ENCODE peak calls at places on chromosome 11, in eight cellular contexts. P, D, U, C, Z, R, B and O are unnamed samples. For H3K4me1, the result is how much of the 10 kb centered on the place peaks cover.

GRCh38 chr11:61057615-61058014 is 44.7 kb upstream of the CD5 start:
- DNase-seq in R (no peak), P (no peak), B (no peak), Z (no peak), C (no peak), U (no peak), D (no peak), O (no peak)

GRCh38 chr11:13277719-13278619 is at the start of gene BMAL1:
- DNase-seq in C (peak), Z (no peak), B (no peak), R (no peak), D (peak), U (no peak), P (no peak), O (peak)

GRCh38 chr11:13861411-13861810 is 101.1 kb upstream of the SPON1 start:
- DNase-seq in B (no peak), R (peak), U (no peak), Z (no peak), C (no peak), P (no peak), D (no peak), O (no peak)

GRCh38 chr11:108697872-108698473 is 33.1 kb downstream of the DDX10 start:
- DNase-seq in C (peak), D (no peak), Z (peak), B (no peak), U (peak), R (peak), P (no peak), O (peak)

GRCh38 chr11:112087212-112087611 is 539 bp downstream of the SDHD start:
- DNase-seq in D (no peak), C (no peak), B (no peak), Z (no peak), R (peak), P (no peak), U (no peak), O (no peak)

GRCh38 chr11:76665172-76665571 is 5.4 kb downstream of the LRRC32 start:
- DNase-seq in D (no peak), U (no peak), P (no peak), R (peak), B (no peak), C (no peak), Z (no peak), O (no peak)

GRCh38 chr11:70225629-70226582 is 22.8 kb downstream of the FADD start:
- DNase-seq in P (no peak), C (peak), U (no peak), Z (no peak), B (no peak), R (no peak), D (no peak), O (no peak)

GRCh38 chr11:16874275-16874975 is 136.0 kb downstream of the C11orf58 start:
- DNase-seq in C (no peak), U (no peak), B (no peak), R (no peak), Z (no peak), D (no peak), P (no peak), O (no peak)

GRCh38 chr11:61602775-61603569 is 22.1 kb upstream of the SYT7 start:
- DNase-seq in P (peak), B (no peak), D (peak), U (peak), R (no peak), C (peak), Z (no peak), O (peak)

GRCh38 chr11:10925149-10925926 is 67.5 kb upstream of the ZBED5 start:
- DNase-seq in Z (peak), D (no peak), U (no peak), B (no peak), C (no peak), P (no peak), R (no peak), O (no peak)

GRCh38 chr11:62677160-62677559 is 1.7 kb downstream of the UBXN1 start:
- DNase-seq in D (no peak), B (no peak), U (no peak), P (no peak), C (no peak), R (no peak), Z (no peak), O (no peak)
- H3K4me1 ChIP-seq in D (under half), B (under half), U (half or more), P (under half), C (under half), R (half or more), Z (under half), O (under half)

GRCh38 chr11:82858133-82858532 is 42.1 kb downstream of the PRCP start:
- DNase-seq in C (no peak), B (no peak), U (no peak), P (no peak), Z (peak), R (no peak), D (no peak), O (no peak)
- H3K4me3 ChIP-seq in C (no peak), B (no peak), U (no peak), P (peak), Z (no peak), R (no peak), D (no peak), O (no peak)

DNA sequence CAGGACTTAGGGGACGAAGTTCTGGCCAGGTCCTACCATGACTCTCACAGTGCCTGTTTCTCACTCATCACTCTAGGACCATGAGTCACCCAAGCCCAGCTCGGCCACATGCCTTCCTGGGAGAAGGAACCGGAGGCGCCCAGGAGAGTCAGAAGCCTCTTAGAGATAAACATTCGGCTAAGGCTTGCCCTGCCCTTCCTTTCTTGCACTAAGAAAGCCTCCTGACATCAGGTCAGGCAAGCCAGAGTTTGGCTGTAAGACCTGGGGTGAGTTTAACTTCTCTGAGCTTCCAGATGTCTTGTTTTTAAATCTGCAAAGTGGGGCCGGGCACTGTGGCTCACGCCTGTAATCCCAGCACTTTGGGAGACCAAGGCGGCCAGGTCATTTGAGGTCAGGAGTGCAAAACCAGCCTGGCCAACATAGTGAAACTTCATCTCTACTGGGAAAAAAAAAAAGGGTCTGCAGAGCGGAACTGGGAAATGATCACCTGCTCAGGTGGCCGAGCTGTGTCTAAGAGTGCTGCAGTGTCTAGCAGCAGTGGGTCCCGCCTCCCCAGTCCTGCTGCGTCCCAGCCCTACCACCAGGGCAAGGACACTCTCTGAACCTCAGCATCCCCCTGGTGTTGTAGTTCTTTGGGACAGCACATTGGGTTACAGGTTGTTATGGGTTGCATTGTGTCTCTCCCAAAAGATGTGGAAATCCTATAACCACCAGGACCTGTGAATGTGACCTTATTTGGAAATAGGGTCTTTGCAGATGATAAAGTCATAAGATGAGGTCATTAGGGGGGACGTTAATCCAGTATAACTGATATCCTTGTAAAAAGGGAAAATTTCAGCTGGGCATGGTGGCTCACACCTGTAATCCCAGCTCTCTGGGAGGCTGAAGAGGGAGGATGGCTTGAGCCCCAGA is 1.8 kb upstream of the CARS1 start:
- DNase-seq in P (no peak), R (peak), U (no peak), Z (peak), D (no peak), B (no peak), C (no peak), O (no peak)
- TF ChIP-seq CTCF in P (no peak), R (peak), U (peak), Z (no peak), D (no peak), B (no peak), C (no peak), O (no peak)

DNA sequence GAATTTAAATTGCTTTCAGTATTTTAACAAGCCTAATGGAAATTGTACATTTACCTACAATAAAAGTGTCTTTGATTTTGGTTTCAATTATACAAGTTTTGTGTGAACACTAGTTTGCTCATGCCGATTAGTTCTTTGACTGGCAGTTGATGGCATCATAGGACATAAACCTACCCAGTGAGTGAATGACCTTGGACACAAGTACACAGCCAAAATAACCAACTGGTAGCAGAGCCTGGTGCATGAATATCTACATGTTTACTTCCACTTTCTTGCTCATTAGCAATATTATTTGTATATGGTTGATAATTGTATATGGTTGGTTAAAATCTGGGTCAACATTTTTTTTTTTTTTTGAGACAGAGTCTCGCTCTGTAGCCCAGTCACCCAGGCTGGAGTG is 37.8 kb downstream of the STIM1 start:
- DNase-seq in B (no peak), D (no peak), Z (no peak), C (no peak), R (no peak), U (no peak), P (no peak), O (no peak)
- H3K4me1 ChIP-seq in B (under half), D (under half), Z (under half), C (under half), R (half or more), U (under half), P (under half), O (under half)

DNA sequence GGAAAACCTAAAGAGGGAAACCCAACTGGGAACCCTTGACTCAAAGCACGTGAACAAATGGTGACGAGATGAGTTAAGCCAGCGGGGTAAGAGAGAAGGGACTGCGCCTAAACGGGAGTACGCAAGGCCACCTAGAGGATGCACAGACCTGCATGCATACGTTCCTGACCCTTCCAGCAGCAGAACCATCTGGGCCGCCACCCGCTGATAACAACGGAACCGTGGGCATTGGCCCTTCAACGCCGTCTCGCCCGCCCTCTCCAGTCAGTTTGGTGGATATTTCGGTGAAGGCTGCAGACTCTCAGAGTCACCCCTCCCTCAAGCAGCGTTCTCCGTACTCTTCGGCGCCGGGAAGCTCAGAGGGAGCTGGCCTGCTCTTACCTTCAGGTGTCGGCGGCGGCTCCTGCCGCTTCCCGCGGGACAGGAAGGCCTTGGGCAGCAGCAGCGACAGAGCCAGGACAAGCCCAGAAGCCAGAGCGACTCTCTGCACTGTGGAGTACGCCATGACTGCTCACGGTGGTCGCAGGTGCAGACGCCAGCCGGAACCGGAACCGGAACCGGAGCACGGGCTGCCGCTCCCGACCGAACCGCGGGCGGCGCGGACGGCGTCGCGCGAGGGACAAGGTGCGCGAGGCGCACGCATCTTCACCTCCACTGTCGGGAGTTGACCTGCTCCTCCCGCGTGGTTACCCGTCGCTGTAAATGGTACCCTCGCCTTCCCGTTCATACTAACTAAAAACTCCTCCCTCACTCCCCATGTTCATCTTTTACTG is at the start of gene RIC3:
- DNase-seq in Z (peak), C (peak), R (no peak), B (no peak), P (no peak), D (no peak), U (no peak), O (peak)
- H3K4me3 ChIP-seq in Z (peak), C (peak), R (no peak), B (peak), P (peak), D (peak), U (no peak), O (peak)

GRCh38 chr11:8321876-8322275 is 58.2 kb upstream of the LMO1 start:
- DNase-seq in R (no peak), B (no peak), U (no peak), C (no peak), P (no peak), D (no peak), Z (no peak), O (no peak)

GRCh38 chr11:8315463-8315862 is 51.8 kb upstream of the LMO1 start:
- DNase-seq in R (no peak), Z (no peak), U (no peak), D (no peak), P (no peak), C (no peak), B (no peak), O (no peak)

GRCh38 chr11:8323161-8323935 is 59.7 kb upstream of the LMO1 start:
- DNase-seq in C (no peak), Z (no peak), P (no peak), D (no peak), R (no peak), B (no peak), U (no peak), O (no peak)

GRCh38 chr11:8317164-8317563 is 53.5 kb upstream of the LMO1 start:
- DNase-seq in U (no peak), D (no peak), R (no peak), C (no peak), P (no peak), B (no peak), Z (no peak), O (no peak)

GRCh38 chr11:8318536-8318935 is 54.9 kb upstream of the LMO1 start:
- DNase-seq in Z (no peak), B (no peak), R (peak), U (no peak), P (no peak), D (no peak), C (no peak), O (no peak)
- TF ChIP-seq CTCF in Z (peak), B (no peak), R (no peak), U (peak), P (no peak), D (no peak), C (no peak), O (no peak)

DNA sequence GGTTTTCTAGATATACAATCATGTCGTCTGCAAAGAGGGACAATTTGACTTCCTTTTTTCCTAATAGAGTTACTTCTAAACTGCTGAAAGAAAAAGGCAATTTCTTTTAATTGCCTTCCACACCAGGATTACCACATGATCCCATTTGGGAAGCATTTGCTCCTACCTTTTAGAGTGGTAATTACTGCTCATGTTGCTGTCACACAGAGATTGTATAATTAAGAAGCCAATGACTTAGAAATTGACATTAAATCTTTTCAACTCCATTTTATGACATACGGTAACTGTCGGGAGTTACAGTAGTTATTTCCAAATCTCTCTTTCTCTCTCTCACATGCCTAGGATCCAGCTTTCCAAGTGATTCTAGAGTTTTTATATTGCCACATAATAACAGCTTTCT is 17.8 kb upstream of the RAG2 start:
- DNase-seq in R (no peak), U (no peak), D (no peak), C (no peak), P (no peak), Z (no peak), B (no peak), O (no peak)
- H3K4me1 ChIP-seq in R (under half), U (under half), D (under half), C (under half), P (under half), Z (under half), B (under half), O (under half)

GRCh38 chr11:123525072-123525471 is 95.0 kb downstream of the GRAMD1B start:
- DNase-seq in C (no peak), B (no peak), Z (no peak), R (no peak), U (no peak), D (no peak), P (no peak), O (no peak)
- H3K4me3 ChIP-seq in C (no peak), B (no peak), Z (no peak), R (no peak), U (no peak), D (no peak), P (no peak), O (no peak)

GRCh38 chr11:6216501-6216900 is 11.1 kb downstream of the C11orf42 start:
- DNase-seq in C (no peak), Z (no peak), D (no peak), P (no peak), U (no peak), R (no peak), B (no peak), O (no peak)
- TF ChIP-seq CTCF in C (no peak), Z (no peak), D (no peak), P (no peak), U (no peak), R (no peak), B (no peak), O (no peak)

DNA sequence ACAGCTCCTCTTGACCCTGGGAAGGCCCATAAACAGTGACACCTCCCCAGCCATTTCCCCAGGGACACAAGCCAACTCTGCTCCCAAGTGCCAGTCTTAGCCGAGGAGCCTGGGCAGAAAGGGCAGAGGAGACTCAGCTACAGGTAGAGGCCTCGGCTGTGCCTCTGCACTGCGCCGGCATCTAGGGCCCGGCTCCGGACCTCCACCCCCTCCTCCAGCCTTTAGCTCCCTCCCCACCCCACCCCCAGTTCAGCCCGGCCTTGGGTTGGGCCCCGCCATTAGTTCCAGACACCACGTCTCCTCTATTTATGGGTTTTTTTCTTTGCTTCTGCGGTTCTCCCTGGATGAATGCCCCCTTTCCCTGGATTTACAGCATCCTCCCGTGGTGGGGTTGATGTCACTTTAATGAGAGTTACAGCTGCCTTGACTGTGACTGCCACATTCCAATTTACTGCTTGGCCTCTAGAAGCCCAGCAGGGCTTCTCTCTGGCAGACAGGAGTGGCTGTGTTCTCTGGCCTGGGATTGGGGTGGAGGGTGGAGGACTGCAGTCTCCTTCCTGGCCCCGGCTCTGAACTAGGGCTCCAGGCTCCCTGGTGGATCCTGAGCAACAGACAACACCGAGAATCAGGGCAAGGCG is 13.5 kb upstream of the OAF start:
- DNase-seq in R (no peak), P (no peak), C (no peak), B (no peak), Z (no peak), D (no peak), U (no peak), O (no peak)
- H3K4me1 ChIP-seq in R (under half), P (under half), C (under half), B (under half), Z (under half), D (under half), U (under half), O (under half)